ENCODE peak calls at places on chromosomes 3 and 15, in five cellular contexts. Z is HepG2, R is K562, L is IMR-90, N is A549. W is an unnamed sample.

GRCh38 chr15:34109775-34110663 is 8.1 kb downstream of the PGBD4 start:
- DNase-seq in R (peak), Z (peak), L (peak), N (peak), W (no peak)

GRCh38 chr3:171122212-171122611 is 95.7 kb upstream of the SLC2A2 start:
- DNase-seq in R (no peak), Z (no peak), N (no peak), L (no peak), W (no peak)

GRCh38 chr3:66544619-66545429 is 44.0 kb upstream of the LRIG1 start:
- DNase-seq in N (no peak), Z (no peak), L (no peak), R (no peak), W (no peak)

GRCh38 chr3:50003766-50004278 is 63.9 kb downstream of the RBM6 start:
- DNase-seq in L (peak), R (no peak), Z (no peak), N (no peak), W (no peak)

GRCh38 chr15:29919380-29919881 is 97.2 kb upstream of the TJP1 start:
- DNase-seq in Z (no peak), R (no peak), L (no peak), N (no peak), W (no peak)

GRCh38 chr3:16221990-16222389 is 42.8 kb downstream of the DPH3 start:
- DNase-seq in L (no peak), Z (no peak), N (no peak), R (no peak), W (no peak)

GRCh38 chr3:33716227-33716626 is 1.8 kb downstream of the CLASP2 start:
- DNase-seq in R (peak), L (no peak), N (no peak), Z (no peak), W (no peak)

GRCh38 chr3:127083778-127084355 is 101.0 kb downstream of the PLXNA1 start:
- DNase-seq in L (no peak), Z (no peak), N (no peak), R (no peak), W (no peak)

GRCh38 chr3:45781271-45781670 is 15.1 kb downstream of the SLC6A20 start:
- DNase-seq in Z (no peak), L (no peak), R (no peak), N (no peak), W (no peak)

GRCh38 chr3:117524890-117525289 is 815.3 kb downstream of the TUSC7 start:
- DNase-seq in R (no peak), N (no peak), L (peak), Z (no peak), W (no peak)

GRCh38 chr15:99409097-99409473 is 156.7 kb upstream of the MEF2A start:
- DNase-seq in L (peak), Z (peak), N (peak), R (no peak), W (no peak)

DNA sequence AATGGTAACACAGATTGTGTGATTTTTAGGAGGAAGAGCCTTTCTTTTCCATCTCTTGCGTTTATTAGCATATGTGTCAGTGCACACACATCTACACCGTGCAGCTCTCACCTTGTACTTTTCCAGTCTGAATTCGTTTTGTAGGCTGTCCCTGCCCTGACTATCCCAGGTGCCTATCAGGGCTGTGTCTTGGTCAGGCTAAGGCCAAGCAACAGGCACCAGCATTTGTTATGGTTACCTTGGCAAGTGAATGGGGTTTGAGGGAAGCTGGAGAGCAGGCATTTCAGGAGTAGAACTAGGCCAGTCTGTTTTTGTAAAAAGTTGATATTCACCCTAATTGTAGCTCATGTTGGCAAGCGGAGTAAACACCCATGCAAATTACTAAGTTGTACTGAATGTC is 489.5 kb upstream of the TPRG1 start:
- DNase-seq in L (no peak), N (no peak), R (no peak), Z (no peak), W (no peak)
- TF ChIP-seq BHLHE40 in L (no peak), N (no peak), R (no peak), Z (no peak), W (no peak)

GRCh38 chr3:52023101-52023770 is 27.5 kb upstream of the RPL29 start:
- DNase-seq in R (no peak), L (no peak), N (no peak), Z (no peak), W (no peak)

GRCh38 chr3:52023860-52024764 is 28.4 kb upstream of the RPL29 start:
- DNase-seq in R (no peak), L (no peak), N (no peak), Z (no peak), W (peak)

GRCh38 chr3:52020796-52021195 is 25.1 kb upstream of the RPL29 start:
- DNase-seq in Z (no peak), R (no peak), N (no peak), L (no peak), W (no peak)

GRCh38 chr3:52021869-52022268 is 26.2 kb upstream of the RPL29 start:
- DNase-seq in L (no peak), R (no peak), N (no peak), Z (no peak), W (no peak)

GRCh38 chr3:52022323-52023100 is 26.8 kb upstream of the RPL29 start:
- DNase-seq in R (no peak), N (no peak), L (peak), Z (no peak), W (no peak)
- H3K4me2 ChIP-seq in R (no peak), N (no peak), L (peak), Z (no peak), W (no peak)

GRCh38 chr3:129596194-129597086 is 10.0 kb downstream of the PLXND1 start:
- DNase-seq in L (peak), N (peak), Z (peak), R (peak), W (no peak)
- TF ChIP-seq BHLHE40 in L (peak), N (no peak), Z (no peak), R (no peak), W (no peak)

GRCh38 chr3:58824777-58825176 is 158.2 kb upstream of the FAM3D start:
- DNase-seq in L (no peak), Z (no peak), N (no peak), R (no peak), W (no peak)

DNA sequence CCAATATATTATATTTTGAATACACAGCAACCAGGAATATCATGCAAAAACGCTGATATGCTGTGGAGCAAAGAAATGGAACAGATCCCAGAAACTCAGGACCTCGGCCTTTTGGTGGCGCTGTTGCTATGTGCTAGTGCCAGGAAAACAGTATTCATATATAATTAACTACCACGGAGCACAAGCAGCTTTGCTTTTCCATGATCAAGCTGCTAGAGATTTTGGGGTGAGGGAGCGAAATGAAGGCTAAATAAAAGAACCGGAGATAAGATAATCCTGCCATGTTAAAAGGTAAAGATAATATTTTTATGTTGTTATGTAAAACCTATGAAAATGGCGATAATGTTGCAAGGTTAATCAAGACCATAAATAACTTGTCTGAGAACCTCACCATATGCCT is 157.7 kb upstream of the FAM3D start:
- DNase-seq in N (peak), R (peak), Z (peak), L (peak), W (no peak)
- H3K4me2 ChIP-seq in N (peak), R (no peak), Z (no peak), L (no peak), W (no peak)

DNA sequence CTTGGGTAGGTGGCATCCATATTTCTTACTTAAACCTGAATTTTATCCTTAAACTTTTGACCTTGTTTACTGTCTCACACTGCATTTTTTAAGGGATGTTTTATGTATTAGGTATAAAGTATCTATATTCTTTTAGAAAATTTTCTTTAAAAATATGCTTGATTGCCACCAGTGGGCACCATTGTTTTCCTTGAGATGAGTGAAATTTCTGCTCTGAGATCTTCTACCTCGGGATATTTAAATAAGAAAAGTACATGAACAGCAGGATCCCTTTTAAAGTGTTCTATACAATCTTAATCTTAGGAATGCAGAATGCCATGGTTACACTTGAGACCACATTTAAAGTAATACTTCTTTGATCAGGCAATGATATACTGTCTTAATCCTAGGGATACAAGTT is 108.7 kb downstream of the SLMAP start:
- DNase-seq in R (no peak), L (peak), N (peak), Z (no peak), W (no peak)
- TF ChIP-seq BHLHE40 in R (no peak), L (no peak), N (no peak), Z (no peak), W (no peak)

DNA sequence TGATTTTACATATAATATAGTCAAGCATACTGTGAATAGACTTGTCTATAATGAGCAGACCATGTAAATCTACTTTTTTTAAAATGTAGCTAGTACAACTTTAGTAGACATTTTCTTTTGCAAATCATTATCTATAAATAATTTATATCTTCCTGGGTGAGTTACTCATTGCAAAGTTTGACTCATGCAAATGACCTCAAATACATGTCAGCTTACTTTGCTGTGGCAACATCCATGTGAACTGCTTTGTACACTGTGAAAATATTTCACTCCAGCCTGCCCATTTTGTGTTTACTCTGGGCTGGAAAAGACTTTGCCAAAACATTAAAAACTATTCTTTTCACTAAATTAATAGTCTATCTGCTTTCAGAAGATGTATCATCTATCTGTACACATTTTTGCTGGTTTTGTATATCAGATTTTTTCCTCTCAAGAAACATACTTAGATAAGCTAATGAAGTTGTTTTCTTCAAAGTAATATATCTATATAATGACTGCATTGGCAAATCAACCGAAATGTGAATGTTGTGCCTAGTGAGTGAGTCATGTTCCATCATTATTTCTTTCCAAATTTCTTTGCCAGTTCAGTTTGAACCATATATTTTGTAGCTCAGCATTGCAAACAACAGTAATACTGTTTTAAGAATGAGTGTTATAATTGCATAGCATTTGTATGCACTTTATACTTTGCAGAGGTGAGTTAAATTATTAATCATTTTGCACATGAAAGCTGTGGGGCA is 26.5 kb downstream of the IGSF10 start:
- DNase-seq in N (peak), R (no peak), L (peak), Z (no peak), W (no peak)
- H3K4me2 ChIP-seq in N (peak), R (no peak), L (no peak), Z (no peak), W (no peak)